ENCODE peak calls at places on chromosomes 1 and 21, in six cellular contexts. C is dorsolateral prefrontal cortex, O is neural crest cell, H is DND-41, B is Calu3, W is IMR-90. K is an unnamed sample.
A peak's percentile ranks its signal among the peaks of the same experiment; 100 is the strongest.

GRCh38 chr1:92755541-92756351 is 29.2 kb downstream of the EVI5 start:
- DNase-seq in C (peak; percentile 40), O (no peak), H (no peak), B (no peak), W (peak; percentile 72), K (no peak)

GRCh38 chr1:44654621-44655187 is 19.6 kb downstream of the TMEM53 start:
- DNase-seq in C (no peak), O (no peak), H (no peak), B (no peak), W (no peak), K (no peak)

GRCh38 chr1:203744008-203744972 is 20.7 kb upstream of the LAX1 start:
- DNase-seq in C (peak; percentile 74), O (no peak), H (peak; percentile 15), B (no peak), W (peak; percentile 32), K (peak; percentile 58)

GRCh38 chr1:21547876-21548275 is 38.7 kb downstream of the ALPL start:
- DNase-seq in C (no peak), O (no peak), H (no peak), B (no peak), W (no peak), K (no peak)

GRCh38 chr1:205977348-205978014 is 25.7 kb downstream of the RAB7B start:
- DNase-seq in C (peak; percentile 73), O (peak; percentile 77), H (peak; percentile 71), B (peak; percentile 91), W (peak; percentile 81), K (peak; percentile 74)

GRCh38 chr21:42340187-42340586 is 10.6 kb downstream of the TFF2 start:
- DNase-seq in C (no peak), O (no peak), H (no peak), B (no peak), W (no peak), K (no peak)

GRCh38 chr1:9203623-9204022 is 31.0 kb upstream of the H6PD start:
- DNase-seq in C (no peak), O (no peak), H (peak; percentile 79), B (no peak), W (no peak), K (peak; percentile 63)

GRCh38 chr1:15833069-15833679 is 14.3 kb upstream of the SPEN start:
- DNase-seq in C (peak; percentile 35), O (no peak), H (peak; percentile 86), B (peak; percentile 49), W (no peak), K (peak; percentile 69)

GRCh38 chr1:1422465-1423244 is 1.6 kb upstream of the ANKRD65 start:
- DNase-seq in C (no peak), O (no peak), H (peak; percentile 36), B (peak; percentile 43), W (peak; percentile 50), K (peak; percentile 73)

GRCh38 chr1:17438977-17439249 is 564 bp downstream of the RCC2 start:
- DNase-seq in C (no peak), O (no peak), H (peak; percentile 27), B (no peak), W (no peak), K (no peak)

GRCh38 chr1:77459881-77460280 is 178.1 kb downstream of the AK5 start:
- DNase-seq in C (no peak), O (no peak), H (no peak), B (no peak), W (peak; percentile 46), K (no peak)

GRCh38 chr21:39182484-39183271 is 573 bp downstream of the PSMG1 start:
- DNase-seq in C (peak; percentile 17), O (no peak), H (no peak), B (peak; percentile 6), W (no peak), K (no peak)

GRCh38 chr1:175287377-175287776 is 94.8 kb upstream of the KIAA0040 start:
- DNase-seq in C (no peak), O (no peak), H (no peak), B (no peak), W (no peak), K (peak; percentile 39)

GRCh38 chr1:4344065-4344753 is 310.2 kb upstream of the AJAP1 start:
- DNase-seq in C (no peak), O (no peak), H (no peak), B (no peak), W (no peak), K (no peak)

GRCh38 chr1:10459185-10459584 is 9.4 kb downstream of the CORT start:
- DNase-seq in C (no peak), O (no peak), H (no peak), B (peak; percentile 40), W (peak; percentile 80), K (no peak)

GRCh38 chr1:85061711-85062424 is 13.6 kb upstream of the MCOLN3 start:
- DNase-seq in C (peak; percentile 42), O (peak; percentile 85), H (no peak), B (peak; percentile 92), W (peak; percentile 99), K (peak; percentile 93)

GRCh38 chr1:21896652-21897532 is 40.2 kb downstream of the HSPG2 start:
- DNase-seq in C (no peak), O (no peak), H (no peak), B (no peak), W (no peak), K (no peak)

GRCh38 chr1:77406661-77407060 is 124.8 kb downstream of the AK5 start:
- DNase-seq in C (no peak), O (no peak), H (no peak), B (no peak), W (peak; percentile 11), K (no peak)

GRCh38 chr1:14599173-14599754 is 779 bp downstream of the KAZN start:
- DNase-seq in C (peak; percentile 47), O (peak; percentile 45), H (peak; percentile 29), B (no peak), W (no peak), K (peak; percentile 12)
- TF ChIP-seq CTCF in C (no peak), O (peak; percentile 9), H (no peak), B (no peak), W (no peak), K (no peak)

GRCh38 chr1:68544651-68545050 is 47.8 kb upstream of the DEPDC1 start:
- DNase-seq in C (no peak), O (no peak), H (no peak), B (no peak), W (no peak), K (no peak)

GRCh38 chr1:68542586-68542985 is 45.7 kb upstream of the DEPDC1 start:
- DNase-seq in C (no peak), O (no peak), H (no peak), B (no peak), W (no peak), K (no peak)
- TF ChIP-seq CTCF in C (no peak), O (no peak), H (no peak), B (no peak), W (no peak), K (no peak)

DNA sequence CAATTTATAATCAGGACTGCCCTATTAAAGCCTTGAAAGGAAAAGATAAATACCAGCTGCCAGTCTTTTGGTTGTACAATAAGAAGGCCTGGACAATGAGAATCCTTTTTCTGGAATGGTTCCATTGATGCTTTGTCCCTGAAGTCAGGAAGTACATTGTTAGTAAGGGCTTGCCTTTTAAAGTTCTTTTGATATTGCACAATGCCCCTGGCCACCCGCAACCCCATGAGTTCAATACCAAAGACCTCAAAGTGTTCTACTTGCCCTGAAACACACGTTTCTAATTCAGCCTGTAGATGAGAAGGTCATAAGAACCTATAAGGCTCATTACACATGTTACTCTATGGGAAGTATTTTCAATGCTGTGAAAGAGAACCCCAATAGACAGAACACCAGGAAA is 112.1 kb downstream of the OLFM3 start:
- DNase-seq in C (no peak), O (no peak), H (no peak), B (no peak), W (no peak), K (no peak)
- TF ChIP-seq CTCF in C (no peak), O (no peak), H (no peak), B (no peak), W (no peak), K (no peak)

DNA sequence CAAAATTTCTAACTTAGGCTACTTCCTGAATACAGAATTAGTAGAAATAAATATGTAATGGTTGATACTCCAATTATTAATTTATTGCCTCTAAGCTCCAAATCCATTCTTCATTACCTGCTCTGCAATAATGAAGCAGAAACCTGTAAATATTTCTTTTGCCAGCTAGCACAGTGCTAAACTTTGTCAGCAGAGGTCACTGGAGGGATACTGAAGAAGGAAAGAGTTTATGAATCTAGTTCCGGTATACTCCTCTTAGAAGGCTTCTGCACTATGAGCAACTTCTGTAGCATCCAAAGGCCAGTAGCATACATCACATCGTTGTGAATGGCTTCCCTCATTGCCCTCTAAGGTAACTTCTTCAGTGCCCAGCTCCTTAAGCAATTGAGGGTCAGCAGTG is 81.0 kb upstream of the LHX8 start:
- DNase-seq in C (no peak), O (no peak), H (no peak), B (no peak), W (no peak), K (no peak)
- TF ChIP-seq CTCF in C (no peak), O (peak; percentile 49), H (no peak), B (no peak), W (no peak), K (no peak)

DNA sequence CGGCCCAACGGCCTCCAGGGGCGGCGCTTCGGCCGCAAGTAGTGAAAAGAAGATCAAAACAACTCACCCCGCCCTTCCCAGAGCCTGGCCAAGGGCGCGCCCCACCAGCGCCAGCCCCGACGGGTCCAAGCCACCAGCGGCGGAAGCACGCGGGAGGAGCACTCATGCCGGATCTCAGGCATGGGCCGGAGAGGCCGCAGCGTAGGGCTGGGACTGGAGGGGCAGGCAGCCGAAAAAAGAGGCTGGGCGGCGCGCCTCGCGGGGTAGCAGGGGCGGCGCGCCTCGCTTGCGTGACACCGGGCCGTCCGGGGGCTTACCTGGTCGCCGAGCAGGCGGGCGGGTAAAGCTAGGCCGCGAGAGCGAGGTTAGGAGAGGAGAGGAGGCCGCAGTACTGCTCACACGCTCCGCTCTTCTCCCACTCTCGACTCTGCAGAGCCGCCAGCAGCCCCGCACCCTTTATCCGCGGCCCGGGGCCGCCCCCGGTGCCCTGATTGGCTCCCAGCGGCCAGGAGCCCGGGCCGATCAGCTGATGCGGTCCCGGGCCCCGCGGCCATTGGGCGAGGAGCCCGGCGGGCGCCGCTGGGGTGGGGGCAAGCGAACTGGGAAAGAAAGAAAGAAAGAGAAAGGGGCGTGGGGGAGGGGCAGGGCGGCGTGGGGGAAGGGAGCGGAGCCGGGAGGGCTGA is at the start of gene GLUL:
- DNase-seq in C (peak; percentile 79), O (peak; percentile 91), H (peak; percentile 92), B (peak; percentile 95), W (peak; percentile 89), K (peak; percentile 67)
- TF ChIP-seq CTCF in C (no peak), O (peak; percentile 9), H (no peak), B (peak; percentile 34), W (no peak), K (no peak)

DNA sequence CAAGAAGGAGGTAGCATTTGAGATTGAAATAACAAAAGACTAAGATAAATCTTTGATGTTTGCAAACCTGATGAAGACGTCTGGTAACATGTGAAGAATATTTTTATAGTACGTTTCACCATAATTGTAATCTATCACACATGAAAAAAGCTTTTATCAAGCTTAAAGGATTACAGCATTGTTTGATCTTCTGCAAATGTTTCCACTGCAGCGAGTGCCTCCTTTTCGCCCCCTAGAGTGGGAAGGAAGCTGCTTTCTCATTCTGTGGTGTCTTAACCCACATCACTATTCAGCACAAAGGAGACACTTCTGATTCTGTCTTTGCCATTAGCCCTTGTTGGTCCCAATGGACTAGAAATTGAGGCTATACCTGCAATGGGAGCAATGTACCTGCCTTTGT is 46.0 kb upstream of the IL12RB2 start:
- DNase-seq in C (no peak), O (no peak), H (peak; percentile 21), B (no peak), W (no peak), K (peak; percentile 63)
- TF ChIP-seq CTCF in C (no peak), O (peak; percentile 36), H (peak; percentile 22), B (no peak), W (no peak), K (peak; percentile 39)

K was measured in activated CD8-positive, alpha-beta T cell treated with anti-CD3 and anti-CD28 coated beads for 36 hours.